ENCODE peak calls at places on chromosomes 4 and X, in four cellular contexts. R, D, I and K are unnamed samples.

GRCh38 chr4:4225915-4226605 is 669 bp downstream of the OTOP1 start:
- DNase-seq in R (no peak), D (no peak), I (no peak), K (no peak)

GRCh38 chr4:164931551-164932324 is 45.7 kb downstream of the TRIM61 start:
- DNase-seq in D (no peak), I (no peak), R (no peak), K (no peak)

GRCh38 chrX:8939344-8939743 is 94.6 kb downstream of the FAM9B start:
- DNase-seq in D (no peak), R (no peak), I (no peak), K (no peak)

GRCh38 chrX:49041683-49042529 is 1.3 kb downstream of the TFE3 start:
- DNase-seq in D (peak), I (no peak), R (no peak), K (peak)

GRCh38 chr4:101643201-101643600 is 147.3 kb upstream of the BANK1 start:
- DNase-seq in I (no peak), D (no peak), R (peak), K (peak)

GRCh38 chrX:38817004-38817703 is 15.9 kb downstream of the MID1IP1 start:
- DNase-seq in R (no peak), I (no peak), D (no peak), K (peak)

GRCh38 chr4:56466910-56467283 is 520 bp upstream of the SRP72 start:
- DNase-seq in D (no peak), R (no peak), I (no peak), K (peak)

GRCh38 chrX:154488336-154489075 is 1.9 kb downstream of the SLC10A3 start:
- DNase-seq in R (no peak), I (no peak), D (no peak), K (no peak)

GRCh38 chrX:11532291-11533075 is 133.2 kb downstream of the ARHGAP6 start:
- DNase-seq in R (no peak), I (no peak), D (no peak), K (no peak)

GRCh38 chr4:83830138-83830537 is 294.2 kb downstream of the GPAT3 start:
- DNase-seq in R (no peak), I (no peak), D (no peak), K (no peak)

GRCh38 chr4:7394184-7394575 is 40.5 kb downstream of the PSAPL1 start:
- DNase-seq in I (no peak), R (no peak), D (no peak), K (no peak)

GRCh38 chrX:154981116-154981411 is 41.5 kb downstream of the F8 start:
- DNase-seq in D (no peak), I (no peak), R (no peak), K (no peak)

GRCh38 chr4:39591290-39591689 is 47.4 kb downstream of the SMIM14 start:
- DNase-seq in I (peak), R (no peak), D (peak), K (peak)

GRCh38 chr4:147367841-147368385 is 113.0 kb upstream of the EDNRA start:
- DNase-seq in R (no peak), D (no peak), I (no peak), K (no peak)

GRCh38 chrX:2707334-2707760 is 16.3 kb downstream of the CD99 start:
- DNase-seq in I (peak), D (peak), R (peak), K (peak)

GRCh38 chr4:146442801-146443200 is 78.9 kb downstream of the SLC10A7 start:
- DNase-seq in I (no peak), D (no peak), R (no peak), K (no peak)

GRCh38 chr4:3362431-3363287 is 69.8 kb downstream of the RGS12 start:
- DNase-seq in I (no peak), D (no peak), R (no peak), K (peak)

GRCh38 chr4:87559090-87559837 is 30.1 kb upstream of the SPARCL1 start:
- DNase-seq in D (no peak), I (no peak), R (no peak), K (peak)

GRCh38 chr4:15320116-15320515 is 107.7 kb upstream of the C1QTNF7 start:
- DNase-seq in D (no peak), I (no peak), R (no peak), K (no peak)

GRCh38 chrX:1629244-1629643 is 14.4 kb downstream of the ASMT start:
- DNase-seq in I (no peak), D (no peak), R (no peak), K (no peak)

DNA sequence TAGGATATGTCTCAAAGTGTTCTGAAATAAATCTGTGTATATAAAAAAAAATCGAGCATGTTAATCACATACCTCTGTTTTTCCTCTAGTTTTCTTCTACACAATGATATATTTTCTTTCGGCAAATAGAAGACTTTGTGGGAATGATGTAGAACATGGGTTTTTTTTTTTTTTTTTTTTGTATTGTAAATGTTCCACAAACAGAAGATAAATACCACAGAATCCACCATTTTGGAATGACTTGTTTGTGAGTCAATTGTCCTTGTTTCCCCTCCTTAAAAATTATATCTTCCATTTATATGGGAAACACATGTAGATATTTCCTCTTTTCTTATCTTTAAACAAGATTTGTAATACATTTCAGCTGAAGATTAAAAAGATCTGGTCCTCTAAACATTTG is 304.5 kb downstream of the SPRY1 start:
- DNase-seq in D (no peak), R (no peak), I (no peak), K (no peak)
- TF ChIP-seq MAX in D (no peak), R (no peak), I (no peak), K (no peak)

GRCh38 chr4:34878961-34879360 is 1365.4 kb downstream of the ARAP2 start:
- DNase-seq in R (no peak), D (no peak), I (no peak), K (no peak)
- TF ChIP-seq CTCF in R (no peak), D (no peak), I (peak), K (no peak)

GRCh38 chrX:122270809-122271494 is 913.1 kb upstream of the GRIA3 start:
- DNase-seq in R (no peak), I (no peak), D (no peak), K (no peak)
- H3K4me3 ChIP-seq in R (no peak), I (no peak), D (no peak), K (no peak)

DNA sequence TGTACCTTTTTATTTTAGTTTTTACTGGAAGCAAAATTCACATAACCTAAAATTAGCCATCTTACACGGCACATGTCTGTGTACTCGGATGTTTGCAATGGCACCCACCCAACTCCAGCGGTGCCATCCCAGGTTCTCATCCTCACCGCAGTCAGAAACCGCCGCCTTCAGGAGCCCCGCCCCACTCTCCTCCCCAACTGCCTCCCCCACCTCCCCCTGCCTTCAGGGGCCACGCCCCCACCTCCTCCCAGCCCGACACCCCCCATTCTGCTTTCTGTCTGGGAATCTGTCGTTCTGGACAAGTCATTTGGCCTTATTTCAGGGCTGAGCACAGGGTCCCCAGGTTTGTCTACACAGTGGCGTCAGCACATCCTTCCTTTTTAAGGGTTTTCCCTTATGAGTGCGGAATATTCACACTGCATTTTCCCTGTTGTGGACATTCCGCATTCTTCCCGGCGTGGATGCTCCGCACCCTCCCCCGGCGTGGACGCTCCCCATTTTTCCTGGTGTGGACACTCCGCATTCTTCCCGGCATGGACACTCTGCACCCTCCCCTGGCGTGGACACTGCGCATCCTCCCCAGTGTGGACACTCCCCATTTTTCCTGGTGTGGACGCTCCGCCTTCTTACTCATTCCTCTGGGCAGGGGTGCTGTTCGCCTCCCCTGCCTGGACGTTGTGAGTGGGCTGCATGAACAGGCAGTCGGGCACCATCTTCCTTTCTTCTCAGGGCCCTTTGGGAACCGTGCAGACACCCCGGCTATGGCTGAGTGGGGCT is 135.4 kb upstream of the NKX1-1 start:
- DNase-seq in I (no peak), D (peak), R (no peak), K (no peak)
- TF ChIP-seq MAX in I (no peak), D (no peak), R (no peak), K (no peak)

GRCh38 chr4:123662827-123663226 is 266.2 kb downstream of the SPRY1 start:
- DNase-seq in D (no peak), I (no peak), R (no peak), K (no peak)

GRCh38 chr4:123659262-123659661 is 262.7 kb downstream of the SPRY1 start:
- DNase-seq in I (peak), D (no peak), R (no peak), K (no peak)

GRCh38 chr4:123659759-123660158 is 263.2 kb downstream of the SPRY1 start:
- DNase-seq in D (no peak), I (peak), R (no peak), K (peak)

GRCh38 chr4:123666486-123666885 is 269.9 kb downstream of the SPRY1 start:
- DNase-seq in D (no peak), I (no peak), R (no peak), K (no peak)

DNA sequence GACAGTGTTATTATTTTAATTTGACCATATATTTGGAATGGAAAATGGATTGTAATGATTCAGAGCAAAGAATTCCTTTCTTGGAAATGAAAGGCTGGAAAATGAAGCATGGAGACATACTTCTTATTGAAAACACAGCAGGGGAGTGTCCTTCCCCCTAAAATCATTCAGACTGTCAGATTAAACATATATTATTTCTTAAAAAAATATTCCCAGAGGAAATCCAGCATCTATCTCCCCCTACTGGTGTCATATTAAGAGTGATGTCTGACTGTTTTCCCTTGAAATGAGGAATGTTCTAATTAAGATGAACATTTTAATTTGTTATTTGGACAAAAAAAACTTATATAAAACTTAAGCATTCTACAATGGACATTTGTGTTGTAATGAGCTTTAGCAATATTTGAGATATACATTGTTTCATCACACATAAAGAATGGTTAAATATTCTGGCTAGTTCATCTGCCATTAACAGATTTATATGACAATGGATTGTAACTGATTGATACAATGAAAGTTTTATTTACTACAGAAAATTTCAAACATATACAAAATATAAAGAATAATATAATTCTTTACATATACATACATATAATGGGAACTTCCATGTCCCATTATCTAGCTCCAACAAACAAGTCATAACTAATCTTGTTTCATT is 264.6 kb downstream of the SPRY1 start:
- DNase-seq in R (peak), D (peak), I (no peak), K (peak)
- TF ChIP-seq CTCF in R (peak), D (peak), I (peak), K (peak)

GRCh38 chrX:80334583-80334982 is 85.7 kb upstream of the TENT5D start:
- DNase-seq in I (no peak), R (no peak), D (no peak), K (no peak)
- H3K4me3 ChIP-seq in I (no peak), R (no peak), D (peak), K (no peak)